ENCODE peak calls at places on chromosomes 7 and 10, in four cellular contexts. D is H1, K is K562, S is HepG2. V is an unnamed sample.

GRCh38 chr10:32112055-32112454 is 55.8 kb upstream of the KIF5B start:
- DNase-seq in D (no peak), K (no peak), S (peak; percentile 50), V (peak; percentile 15)

GRCh38 chr7:4100148-4100547 is 581.9 kb upstream of the FOXK1 start:
- DNase-seq in D (no peak), K (no peak), S (no peak), V (no peak)

GRCh38 chr10:1882168-1882567 is 144.8 kb upstream of the ADARB2 start:
- DNase-seq in D (no peak), K (no peak), S (no peak), V (no peak)

GRCh38 chr7:46146454-46147255 is 225.6 kb upstream of the IGFBP3 start:
- DNase-seq in D (no peak), K (no peak), S (no peak), V (peak; percentile 24)

GRCh38 chr7:155763721-155764431 is 48.4 kb downstream of the SHH start:
- DNase-seq in D (no peak), K (no peak), S (no peak), V (no peak)

GRCh38 chr7:105643384-105643783 is 62.1 kb upstream of the EFCAB10 start:
- DNase-seq in D (no peak), K (peak; percentile 79), S (no peak), V (no peak)

GRCh38 chr7:129530881-129531391 is 28.6 kb downstream of the SMKR1 start:
- DNase-seq in D (no peak), K (no peak), S (peak; percentile 58), V (peak; percentile 36)

GRCh38 chr10:58952747-58953466 is 223.5 kb upstream of the PHYHIPL start:
- DNase-seq in D (no peak), K (peak; percentile 23), S (peak; percentile 53), V (peak; percentile 20)

GRCh38 chr7:80434043-80434442 is 77.8 kb downstream of the GNAT3 start:
- DNase-seq in D (no peak), K (no peak), S (no peak), V (no peak)

GRCh38 chr10:135601-136464 is 578 bp downstream of the ZMYND11 start:
- DNase-seq in D (no peak), K (peak; percentile 59), S (peak; percentile 25), V (peak; percentile 64)

GRCh38 chr7:30391806-30392205 is 86.8 kb downstream of the NOD1 start:
- DNase-seq in D (no peak), K (no peak), S (no peak), V (no peak)

GRCh38 chr7:130379019-130379418 is 1.3 kb upstream of the CPA1 start:
- DNase-seq in D (no peak), K (no peak), S (no peak), V (no peak)

GRCh38 chr7:19213746-19214145 is 68.5 kb upstream of the FERD3L start:
- DNase-seq in D (no peak), K (no peak), S (no peak), V (no peak)

GRCh38 chr10:70765794-70766594 is 19.2 kb downstream of the TBATA start:
- DNase-seq in D (no peak), K (no peak), S (no peak), V (no peak)

GRCh38 chr7:100691676-100692577 is 2.1 kb downstream of the GIGYF1 start:
- DNase-seq in D (peak; percentile 54), K (peak; percentile 93), S (peak; percentile 72), V (peak; percentile 93)

GRCh38 chr7:135662373-135663114 is at the start of gene STMP1:
- DNase-seq in D (peak; percentile 92), K (peak; percentile 98), S (peak; percentile 81), V (peak; percentile 88)

GRCh38 chr10:90148121-90148855 is 446.9 kb downstream of the KIF20B start:
- DNase-seq in D (no peak), K (no peak), S (peak; percentile 3), V (no peak)
- TF ChIP-seq PHF8 in D (no peak), K (no peak), S (no peak), V (no peak)

GRCh38 chr10:122056431-122057094 is 67.6 kb downstream of the TACC2 start:
- DNase-seq in D (no peak), K (no peak), S (peak; percentile 85), V (no peak)
- TF ChIP-seq PHF8 in D (no peak), K (no peak), S (no peak), V (no peak)

DNA sequence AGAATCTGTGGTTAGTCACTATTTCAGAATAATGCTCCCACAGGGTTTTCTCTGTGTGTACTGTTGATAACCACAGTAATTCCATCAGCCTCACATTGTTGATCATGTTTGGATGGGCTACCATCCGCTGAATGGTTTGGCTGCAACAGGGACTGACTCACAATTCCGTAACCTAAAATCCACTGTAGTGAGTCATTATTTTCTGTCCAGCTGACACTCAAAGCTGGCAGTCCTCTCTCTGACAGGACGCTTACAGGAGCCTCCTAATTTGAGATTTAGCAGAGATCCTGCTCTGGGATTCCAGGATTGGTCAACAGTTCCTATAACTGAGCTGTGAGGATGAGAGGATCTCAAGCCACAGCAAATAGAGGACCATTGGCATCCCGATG is 32.7 kb downstream of the VWA2 start:
- DNase-seq in D (no peak), K (no peak), S (no peak), V (peak; percentile 65)
- TF ChIP-seq PHF8 in D (no peak), K (no peak), S (no peak), V (no peak)

DNA sequence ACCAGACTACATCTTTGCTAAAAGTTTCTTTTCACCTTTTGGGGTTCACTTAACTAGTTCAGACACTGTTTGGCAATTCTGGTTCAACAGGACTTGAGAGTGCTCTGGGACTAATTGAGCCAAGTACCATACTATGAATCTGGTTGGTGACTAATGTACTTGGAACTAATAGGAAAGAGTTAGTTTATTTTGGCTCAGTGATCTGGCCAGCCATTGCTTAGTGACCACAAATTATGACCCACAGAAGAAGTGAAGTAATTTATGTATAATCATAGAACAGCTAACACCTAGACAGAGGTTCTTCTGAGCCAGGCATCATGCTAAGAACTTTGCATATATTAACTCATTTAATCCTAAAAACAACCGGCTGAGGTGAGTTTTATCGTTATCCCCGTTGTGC is 126.5 kb upstream of the JCAD start:
- DNase-seq in D (no peak), K (no peak), S (no peak), V (no peak)
- TF ChIP-seq PHF8 in D (no peak), K (no peak), S (no peak), V (no peak)

DNA sequence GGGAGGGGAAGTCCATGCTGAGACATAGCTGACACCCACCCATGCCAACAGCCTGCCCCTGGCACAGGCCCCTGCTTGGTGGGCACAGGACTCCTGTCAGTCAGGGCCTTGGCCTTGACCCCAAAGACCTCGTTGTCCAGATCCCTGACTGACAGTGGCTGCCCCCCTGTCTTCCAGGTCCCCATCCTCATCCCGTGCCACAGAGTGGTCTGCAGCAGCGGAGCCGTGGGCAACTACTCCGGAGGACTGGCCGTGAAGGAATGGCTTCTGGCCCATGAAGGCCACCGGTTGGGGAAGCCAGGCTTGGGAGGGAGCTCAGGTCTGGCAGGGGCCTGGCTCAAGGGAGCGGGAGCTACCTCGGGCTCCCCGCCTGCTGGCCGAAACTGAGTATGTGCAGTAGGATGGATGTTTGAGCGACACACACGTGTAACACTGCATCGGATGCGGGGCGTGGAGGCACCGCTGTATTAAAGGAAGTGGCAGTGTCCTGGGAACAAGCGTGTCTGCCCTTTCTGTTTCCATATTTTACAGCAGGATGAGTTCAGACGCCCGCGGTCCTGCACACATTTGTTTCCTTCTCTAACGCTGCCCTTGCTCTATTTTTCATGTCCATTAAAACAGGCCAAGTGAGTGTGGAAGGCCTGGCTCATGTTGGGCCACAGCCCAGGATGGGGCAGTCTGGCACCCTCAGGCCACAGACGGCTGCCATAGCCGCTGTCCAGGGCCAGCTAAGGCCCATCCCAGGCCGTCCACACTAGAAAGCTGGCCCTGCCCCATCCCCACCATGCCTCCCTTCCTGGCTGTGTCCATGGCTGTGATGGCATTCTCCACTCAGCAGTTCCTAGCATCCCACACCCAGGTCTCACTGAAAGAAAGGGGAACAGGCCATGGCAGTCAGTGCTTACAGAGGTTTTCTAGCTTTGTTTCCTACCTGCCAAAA is 197.2 kb downstream of the EBF3 start:
- DNase-seq in D (no peak), K (no peak), S (no peak), V (no peak)
- TF ChIP-seq PHF8 in D (no peak), K (no peak), S (no peak), V (no peak)

DNA sequence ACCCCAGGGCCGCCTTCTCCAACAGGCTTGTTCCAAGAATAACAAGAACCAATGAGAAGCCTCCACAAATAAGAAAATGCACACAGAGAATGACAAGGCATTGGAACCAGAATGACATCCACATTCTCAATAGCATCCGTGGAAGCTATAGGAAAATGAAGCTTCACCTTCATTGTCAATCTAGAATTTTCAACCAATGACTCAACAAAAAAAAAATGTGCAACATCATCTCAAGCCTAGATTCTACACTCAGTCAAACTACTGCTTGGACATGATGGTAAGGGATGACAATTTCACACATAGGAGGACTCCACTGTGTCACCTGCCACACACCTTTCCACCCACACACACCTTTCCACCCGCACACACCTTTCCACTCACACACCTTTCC is 50.3 kb upstream of the PPP2R2D start:
- DNase-seq in D (no peak), K (no peak), S (no peak), V (no peak)
- TF ChIP-seq PHF8 in D (no peak), K (no peak), S (no peak), V (no peak)